ENCODE peak calls at places on chromosomes 4 and X, in seven cellular contexts. C is mesothelial cell of epicardium, B is IMR-90, W is cardiac muscle cell, Q is neural crest cell, Y is D721Med, R is heart left ventricle. N is an unnamed sample.

GRCh38 chr4:52051615-52052474 is 741 bp downstream of the SPATA18 start:
- DNase-seq in C (peak; percentile 78), B (peak; percentile 89), W (peak; percentile 96), Q (peak; percentile 60), Y (peak; percentile 43), R (peak; percentile 79), N (peak; percentile 60)

GRCh38 chrX:38473715-38474114 is 87.6 kb upstream of the TSPAN7 start:
- DNase-seq in C (no peak), B (no peak), W (no peak), Q (no peak), Y (no peak), R (no peak), N (no peak)

GRCh38 chr4:76087007-76087769 is 12.7 kb downstream of the ART3 start:
- DNase-seq in C (no peak), B (peak; percentile 61), W (peak; percentile 80), Q (peak; percentile 56), Y (peak; percentile 31), R (no peak), N (peak; percentile 17)

GRCh38 chr4:41359069-41359769 is 102.5 kb downstream of the UCHL1 start:
- DNase-seq in C (no peak), B (no peak), W (no peak), Q (no peak), Y (no peak), R (no peak), N (no peak)

GRCh38 chrX:154696328-154697045 is 43.1 kb upstream of the CTAG2 start:
- DNase-seq in C (no peak), B (peak; percentile 84), W (no peak), Q (no peak), Y (no peak), R (no peak), N (no peak)

GRCh38 chr4:112516076-112516385 is at the start of gene NEUROG2:
- DNase-seq in C (no peak), B (no peak), W (no peak), Q (peak; percentile 7), Y (no peak), R (no peak), N (no peak)

GRCh38 chr4:69994782-69995181 is 984 bp upstream of the STATH start:
- DNase-seq in C (no peak), B (no peak), W (no peak), Q (no peak), Y (no peak), R (no peak), N (no peak)

GRCh38 chr4:161893566-161893965 is 270.2 kb downstream of the FSTL5 start:
- DNase-seq in C (no peak), B (no peak), W (no peak), Q (no peak), Y (no peak), R (no peak), N (no peak)

GRCh38 chr4:11480683-11481082 is 52.0 kb upstream of the HS3ST1 start:
- DNase-seq in C (no peak), B (peak; percentile 11), W (no peak), Q (no peak), Y (no peak), R (no peak), N (no peak)

GRCh38 chrX:13258725-13259124 is 61.1 kb downstream of the ATXN3L start:
- DNase-seq in C (no peak), B (no peak), W (no peak), Q (no peak), Y (no peak), R (no peak), N (no peak)

GRCh38 chr4:13892739-13893105 is 265.2 kb upstream of the BOD1L1 start:
- DNase-seq in C (no peak), B (peak; percentile 65), W (no peak), Q (no peak), Y (no peak), R (no peak), N (no peak)

GRCh38 chr4:37568494-37568893 is 117.7 kb downstream of the RELL1 start:
- DNase-seq in C (no peak), B (no peak), W (no peak), Q (no peak), Y (no peak), R (no peak), N (no peak)

GRCh38 chr4:96395747-96396146 is 555.9 kb downstream of the PDHA2 start:
- DNase-seq in C (no peak), B (no peak), W (no peak), Q (no peak), Y (no peak), R (no peak), N (no peak)
- TF ChIP-seq CTCF in C (peak; percentile 49), B (no peak), W (no peak), Q (no peak), Y (no peak), R (no peak), N (peak; percentile 31)

GRCh38 chr4:95445251-95445650 is 103.5 kb downstream of the UNC5C start:
- DNase-seq in C (no peak), B (no peak), W (no peak), Q (no peak), Y (no peak), R (no peak), N (no peak)

DNA sequence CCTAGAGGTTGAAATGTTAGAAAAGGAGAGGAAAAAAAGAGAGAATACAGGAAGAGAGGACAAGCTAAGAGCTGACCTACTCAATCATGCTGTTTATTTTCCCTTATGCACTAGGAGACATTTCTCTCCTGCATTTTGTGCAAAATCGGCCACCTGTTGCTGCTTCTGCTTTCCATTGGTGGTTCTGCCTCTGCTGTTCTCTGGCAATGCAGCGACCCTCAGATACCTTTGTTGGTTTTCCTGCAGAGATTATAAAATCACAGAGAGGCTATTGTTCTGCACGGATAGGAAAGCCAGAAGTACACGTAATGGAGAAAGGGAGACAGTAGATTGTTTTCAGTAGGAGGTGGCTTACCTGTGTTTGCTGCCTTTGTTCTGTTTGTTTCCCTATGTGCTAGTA is 108.9 kb downstream of the UNC5C start:
- DNase-seq in C (no peak), B (no peak), W (no peak), Q (no peak), Y (no peak), R (no peak), N (no peak)
- TF ChIP-seq CTCF in C (no peak), B (no peak), W (no peak), Q (no peak), Y (no peak), R (no peak), N (no peak)

GRCh38 chr4:115030281-115030680 is 83.1 kb downstream of the NDST4 start:
- DNase-seq in C (no peak), B (no peak), W (no peak), Q (no peak), Y (no peak), R (no peak), N (no peak)
- TF ChIP-seq CTCF in C (no peak), B (no peak), W (no peak), Q (no peak), Y (no peak), R (no peak), N (no peak)

GRCh38 chr4:26055855-26056254 is 141.8 kb downstream of the SMIM20 start:
- DNase-seq in C (no peak), B (no peak), W (no peak), Q (no peak), Y (no peak), R (no peak), N (no peak)
- TF ChIP-seq CTCF in C (no peak), B (no peak), W (no peak), Q (no peak), Y (no peak), R (no peak), N (no peak)

GRCh38 chr4:16448240-16448639 is 222.0 kb upstream of the TAPT1 start:
- DNase-seq in C (no peak), B (no peak), W (no peak), Q (no peak), Y (no peak), R (no peak), N (no peak)

GRCh38 chr4:16449381-16449780 is 223.1 kb upstream of the TAPT1 start:
- DNase-seq in C (no peak), B (no peak), W (no peak), Q (no peak), Y (no peak), R (no peak), N (no peak)

GRCh38 chr4:16450031-16450430 is 223.8 kb upstream of the TAPT1 start:
- DNase-seq in C (no peak), B (no peak), W (no peak), Q (no peak), Y (no peak), R (no peak), N (no peak)

GRCh38 chr4:16450724-16451123 is 224.5 kb upstream of the TAPT1 start:
- DNase-seq in C (no peak), B (no peak), W (no peak), Q (no peak), Y (no peak), R (no peak), N (no peak)
- TF ChIP-seq CTCF in C (no peak), B (peak; percentile 46), W (peak; percentile 30), Q (no peak), Y (peak; percentile 22), R (peak; percentile 12), N (no peak)

GRCh38 chr4:94947681-94948108 is 189.9 kb downstream of the BMPR1B start:
- DNase-seq in C (no peak), B (no peak), W (no peak), Q (no peak), Y (no peak), R (no peak), N (no peak)
- TF ChIP-seq CTCF in C (no peak), B (no peak), W (no peak), Q (no peak), Y (no peak), R (no peak), N (no peak)

GRCh38 chrX:119223784-119224183 is 12.3 kb upstream of the PGRMC1 start:
- DNase-seq in C (no peak), B (no peak), W (no peak), Q (no peak), Y (no peak), R (no peak), N (no peak)

GRCh38 chrX:119222932-119223331 is 13.2 kb upstream of the PGRMC1 start:
- DNase-seq in C (no peak), B (no peak), W (no peak), Q (no peak), Y (no peak), R (no peak), N (no peak)

DNA sequence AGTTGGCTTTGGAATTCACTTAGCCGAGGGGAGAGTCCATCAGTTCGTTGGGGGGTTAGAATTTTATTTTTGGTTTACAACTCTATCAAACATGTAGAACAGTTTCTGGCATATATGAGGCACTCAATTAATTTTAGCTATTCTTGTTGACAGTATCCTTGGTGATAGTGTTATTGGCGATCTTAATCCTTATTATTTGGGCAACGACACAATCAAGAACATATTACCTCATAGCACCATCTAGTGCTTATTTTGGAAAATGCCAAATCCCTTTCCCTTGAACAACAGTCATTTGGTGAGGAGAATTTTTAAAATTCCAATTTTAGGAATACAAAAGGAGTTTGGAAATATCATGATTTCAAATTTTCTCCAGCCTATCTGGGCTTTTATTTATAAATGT is 17.9 kb upstream of the PGRMC1 start:
- DNase-seq in C (no peak), B (peak; percentile 15), W (peak; percentile 7), Q (no peak), Y (no peak), R (no peak), N (no peak)
- TF ChIP-seq CTCF in C (no peak), B (peak; percentile 50), W (peak; percentile 38), Q (peak; percentile 60), Y (peak; percentile 59), R (peak; percentile 25), N (peak; percentile 38)